ENCODE peak calls at places on chromosomes 6 and 20, in seven cellular contexts. M, Z, R, N, J, C and H are unnamed samples.
A peak's percentile ranks its signal among the peaks of the same experiment; 100 is the strongest.

GRCh38 chr20:62245911-62246280 is 7.6 kb downstream of the OSBPL2 start:
- DNase-seq in J (no peak), R (no peak), Z (peak; percentile 54), C (no peak), N (no peak), M (no peak), H (no peak)

GRCh38 chr6:167717867-167718266 is 108.8 kb upstream of the AFDN start:
- DNase-seq in M (no peak), R (no peak), J (no peak), Z (no peak), N (no peak), C (no peak), H (no peak)

GRCh38 chr20:22703843-22704242 is 119.5 kb upstream of the FOXA2 start:
- DNase-seq in M (no peak), Z (no peak), R (no peak), C (no peak), J (no peak), N (no peak), H (no peak)

GRCh38 chr6:29829766-29830165 is 2.1 kb downstream of the HLA-G start:
- DNase-seq in M (no peak), C (no peak), R (no peak), Z (no peak), J (no peak), N (no peak), H (no peak)

GRCh38 chr6:156557269-156557885 is 219.8 kb upstream of the ARID1B start:
- DNase-seq in J (no peak), N (peak; percentile 92), R (peak; percentile 6), C (no peak), Z (no peak), M (peak; percentile 99), H (no peak)

GRCh38 chr6:120274547-120274946 is 925.0 kb upstream of the MAN1A1 start:
- DNase-seq in C (no peak), N (no peak), R (no peak), M (no peak), Z (no peak), J (no peak), H (no peak)

GRCh38 chr6:139701695-139702094 is 327.2 kb upstream of the CITED2 start:
- DNase-seq in N (no peak), C (no peak), Z (no peak), J (no peak), R (no peak), M (no peak), H (no peak)

GRCh38 chr20:49631074-49631716 is 63.3 kb upstream of the PTGIS start:
- DNase-seq in N (no peak), J (no peak), Z (no peak), C (no peak), R (no peak), M (no peak), H (no peak)

GRCh38 chr6:131733376-131734016 is 22.7 kb upstream of the CTAGE9 start:
- DNase-seq in C (no peak), N (no peak), R (peak; percentile 95), J (no peak), M (no peak), Z (no peak), H (no peak)

GRCh38 chr6:25579902-25580495 is 72.0 kb upstream of the SCGN start:
- DNase-seq in C (no peak), M (no peak), R (no peak), N (no peak), Z (no peak), J (no peak), H (no peak)

GRCh38 chr6:78598966-78599365 is 268.4 kb upstream of the IRAK1BP1 start:
- DNase-seq in M (no peak), N (no peak), C (no peak), J (peak; percentile 99), R (peak; percentile 91), Z (no peak), H (no peak)

GRCh38 chr6:101083533-101084172 is 202.5 kb upstream of the ASCC3 start:
- DNase-seq in Z (no peak), J (peak; percentile 68), R (peak; percentile 90), N (no peak), M (no peak), C (no peak), H (no peak)

GRCh38 chr6:38020593-38020992 is 201.1 kb downstream of the ZFAND3 start:
- DNase-seq in M (peak; percentile 88), N (peak; percentile 56), J (no peak), R (no peak), C (no peak), Z (no peak), H (no peak)

GRCh38 chr6:90241229-90241873 is 55.3 kb downstream of the BACH2 start:
- DNase-seq in M (no peak), J (no peak), R (no peak), N (peak; percentile 59), Z (no peak), C (no peak), H (no peak)